ENCODE peak calls at places on chromosomes 16 and 17, in five cellular contexts. T is stomach, Q is pancreas, R is heart left ventricle, S is ascending aorta. P is an unnamed sample. For H3K4me1, the result is how much of the 10 kb centered on the place peaks cover.

GRCh38 chr16:727291-727977 is 528 bp downstream of the HAGHL start:
- DNase-seq in T (no peak), Q (peak), R (no peak), S (no peak), P (no peak)

GRCh38 chr16:56513972-56514371 is 5.9 kb downstream of the BBS2 start:
- DNase-seq in T (peak), Q (no peak), R (no peak), S (no peak), P (peak)

GRCh38 chr16:74275031-74275636 is 21.5 kb upstream of the PSMD7 start:
- DNase-seq in T (no peak), Q (no peak), R (no peak), S (no peak), P (no peak)

GRCh38 chr17:18141210-18141803 is 32.8 kb downstream of the MYO15A start:
- DNase-seq in T (no peak), Q (no peak), R (peak), S (no peak), P (no peak)

GRCh38 chr17:603405-604193 is 111.0 kb downstream of the VPS53 start:
- DNase-seq in T (no peak), Q (no peak), R (no peak), S (no peak), P (no peak)

GRCh38 chr17:7627250-7628121 is at the start of gene SAT2:
- DNase-seq in T (peak), Q (peak), R (peak), S (peak), P (peak)

GRCh38 chr16:67641779-67642708 is 2.9 kb upstream of the CARMIL2 start:
- DNase-seq in T (peak), Q (peak), R (peak), S (peak), P (peak)

GRCh38 chr17:79461041-79461440 is 149.8 kb downstream of the RBFOX3 start:
- DNase-seq in T (no peak), Q (no peak), R (no peak), S (no peak), P (no peak)

GRCh38 chr16:27795992-27796614 is 246.2 kb downstream of the KATNIP start:
- DNase-seq in T (peak), Q (peak), R (peak), S (no peak), P (peak)

GRCh38 chr16:83959621-83960434 is 6.8 kb downstream of the OSGIN1 start:
- DNase-seq in T (no peak), Q (no peak), R (no peak), S (no peak), P (no peak)

GRCh38 chr17:57004944-57005579 is 27.1 kb downstream of the SCPEP1 start:
- DNase-seq in T (peak), Q (no peak), R (no peak), S (no peak), P (peak)

GRCh38 chr17:43401293-43401692 is 2.5 kb downstream of the ARL4D start:
- DNase-seq in T (peak), Q (no peak), R (no peak), S (peak), P (peak)

GRCh38 chr17:57104461-57105175 is 19.6 kb downstream of the AKAP1 start:
- DNase-seq in T (no peak), Q (no peak), R (no peak), S (no peak), P (no peak)

GRCh38 chr16:72961115-72961832 is 86.7 kb downstream of the ZFHX3 start:
- DNase-seq in T (no peak), Q (no peak), R (no peak), S (no peak), P (peak)

GRCh38 chr16:85927938-85928337 is 29.0 kb downstream of the IRF8 start:
- DNase-seq in T (no peak), Q (no peak), R (no peak), S (no peak), P (no peak)

GRCh38 chr17:61205931-61206330 is 193.7 kb upstream of the TBX2 start:
- DNase-seq in T (no peak), Q (no peak), R (no peak), S (no peak), P (no peak)

GRCh38 chr17:10099051-10099571 is 99.3 kb downstream of the GAS7 start:
- DNase-seq in T (no peak), Q (no peak), R (no peak), S (no peak), P (no peak)

GRCh38 chr17:50177476-50177875 is 11.7 kb downstream of the SGCA start:
- DNase-seq in T (no peak), Q (peak), R (no peak), S (no peak), P (no peak)

GRCh38 chr16:70685061-70685937 is 554 bp downstream of the MTSS2 start:
- DNase-seq in T (no peak), Q (peak), R (no peak), S (no peak), P (peak)

GRCh38 chr17:73309727-73310555 is 1.9 kb downstream of the CDC42EP4 start:
- DNase-seq in T (peak), Q (peak), R (no peak), S (no peak), P (peak)

GRCh38 chr17:75049057-75049456 is 2.0 kb downstream of the KCTD2 start:
- DNase-seq in T (no peak), Q (no peak), R (no peak), S (no peak), P (no peak)

GRCh38 chr16:13957197-13958078 is 37.5 kb downstream of the ERCC4 start:
- DNase-seq in T (peak), Q (peak), R (peak), S (no peak), P (peak)

GRCh38 chr17:82534401-82534812 is 14.9 kb downstream of the FOXK2 start:
- DNase-seq in T (no peak), Q (no peak), R (no peak), S (no peak), P (no peak)
- H3K4me1 ChIP-seq in T (half or more), Q (under half), R (half or more), S (half or more), P (under half)

GRCh38 chr17:59333845-59334244 is 2.4 kb downstream of the YPEL2 start:
- DNase-seq in T (no peak), Q (no peak), R (no peak), S (no peak), P (no peak)
- H3K4me1 ChIP-seq in T (half or more), Q (under half), R (half or more), S (half or more), P (half or more)

GRCh38 chr16:50201784-50202183 is 48.7 kb downstream of the TENT4B start:
- DNase-seq in T (no peak), Q (no peak), R (no peak), S (no peak), P (no peak)

GRCh38 chr16:50202926-50203624 is 50.0 kb downstream of the TENT4B start:
- DNase-seq in T (no peak), Q (no peak), R (no peak), S (no peak), P (no peak)

GRCh38 chr16:50207652-50208051 is 54.5 kb downstream of the TENT4B start:
- DNase-seq in T (no peak), Q (no peak), R (peak), S (no peak), P (no peak)

GRCh38 chr16:50204426-50205108 is 51.5 kb downstream of the TENT4B start:
- DNase-seq in T (no peak), Q (no peak), R (no peak), S (no peak), P (no peak)

GRCh38 chr16:50203681-50204080 is 50.6 kb downstream of the TENT4B start:
- DNase-seq in T (no peak), Q (no peak), R (no peak), S (no peak), P (no peak)
- H3K4me1 ChIP-seq in T (half or more), Q (under half), R (half or more), S (under half), P (under half)

GRCh38 chr17:46081018-46081320 is 81.9 kb downstream of the STH start:
- DNase-seq in T (no peak), Q (no peak), R (no peak), S (no peak), P (no peak)
- H3K4me1 ChIP-seq in T (half or more), Q (under half), R (under half), S (under half), P (half or more)